ENCODE peak calls at places on chromosomes 13 and 19, in nine cellular contexts. K is neuronal stem cell, I is gastrocnemius medialis, A is esophagus squamous epithelium, H is A673, Z is AG10803, O is heart right ventricle, P is tibial artery, D is vagina. U is an unnamed sample.

GRCh38 chr13:98325724-98326123 is 148.7 kb upstream of the RNF113B start:
- DNase-seq in K (no peak), I (no peak), A (no peak), H (no peak), Z (no peak), O (no peak), P (no peak), D (no peak), U (no peak)

GRCh38 chr13:88071371-88071770 is 400.2 kb downstream of the SLITRK5 start:
- DNase-seq in K (no peak), I (no peak), A (no peak), H (peak), Z (no peak), O (no peak), P (no peak), D (no peak), U (no peak)

GRCh38 chr13:32917504-32917903 is 98.7 kb upstream of the KL start:
- DNase-seq in K (no peak), I (no peak), A (no peak), H (peak), Z (no peak), O (no peak), P (no peak), D (no peak), U (no peak)

GRCh38 chr19:1773173-1773572 is 19.9 kb downstream of the ONECUT3 start:
- DNase-seq in K (no peak), I (no peak), A (no peak), H (no peak), Z (peak), O (no peak), P (no peak), D (no peak), U (no peak)

GRCh38 chr19:47032171-47032811 is 12.7 kb downstream of the NPAS1 start:
- DNase-seq in K (no peak), I (no peak), A (no peak), H (no peak), Z (no peak), O (peak), P (no peak), D (no peak), U (no peak)

GRCh38 chr13:33524086-33524485 is 238.5 kb upstream of the STARD13 start:
- DNase-seq in K (no peak), I (no peak), A (no peak), H (no peak), Z (peak), O (no peak), P (no peak), D (no peak), U (no peak)

GRCh38 chr19:19134687-19135158 is 3.6 kb downstream of the TMEM161A start:
- DNase-seq in K (no peak), I (no peak), A (no peak), H (no peak), Z (no peak), O (no peak), P (no peak), D (no peak), U (no peak)

GRCh38 chr19:51338563-51339312 is 3.2 kb downstream of the VSIG10L start:
- DNase-seq in K (peak), I (peak), A (peak), H (peak), Z (peak), O (peak), P (peak), D (no peak), U (peak)

GRCh38 chr19:49148784-49149651 is 6.2 kb downstream of the HRC start:
- DNase-seq in K (peak), I (peak), A (no peak), H (peak), Z (peak), O (peak), P (peak), D (no peak), U (peak)

GRCh38 chr19:38233740-38234251 is 9.8 kb upstream of the DPF1 start:
- DNase-seq in K (peak), I (peak), A (no peak), H (peak), Z (peak), O (peak), P (peak), D (no peak), U (peak)

GRCh38 chr13:112709825-112710783 is 20.3 kb downstream of the ATP11A start:
- DNase-seq in K (no peak), I (no peak), A (no peak), H (no peak), Z (no peak), O (no peak), P (peak), D (no peak), U (no peak)

GRCh38 chr19:41457241-41457640 is 14.3 kb downstream of the ERICH4 start:
- DNase-seq in K (no peak), I (no peak), A (no peak), H (no peak), Z (no peak), O (no peak), P (no peak), D (no peak), U (no peak)

GRCh38 chr13:26424181-26424580 is 133.3 kb upstream of the WASF3 start:
- DNase-seq in K (no peak), I (no peak), A (no peak), H (no peak), Z (no peak), O (peak), P (no peak), D (no peak), U (no peak)

GRCh38 chr13:51760592-51760991 is 43.4 kb downstream of the DHRS12 start:
- DNase-seq in K (no peak), I (no peak), A (no peak), H (no peak), Z (no peak), O (no peak), P (no peak), D (no peak), U (no peak)

GRCh38 chr19:47158879-47159509 is 28.4 kb downstream of the SAE1 start:
- DNase-seq in K (no peak), I (no peak), A (no peak), H (no peak), Z (peak), O (no peak), P (no peak), D (no peak), U (no peak)

GRCh38 chr19:53467503-53468262 is at the start of gene ZNF813:
- DNase-seq in K (peak), I (peak), A (peak), H (peak), Z (peak), O (peak), P (peak), D (no peak), U (peak)

GRCh38 chr13:23741879-23742510 is 147.2 kb downstream of the MIPEP start:
- DNase-seq in K (peak), I (no peak), A (no peak), H (peak), Z (no peak), O (no peak), P (no peak), D (no peak), U (no peak)

GRCh38 chr19:3336680-3337523 is 29.5 kb upstream of the NFIC start:
- DNase-seq in K (no peak), I (peak), A (no peak), H (no peak), Z (peak), O (peak), P (peak), D (no peak), U (peak)

GRCh38 chr19:2782357-2782935 is 627 bp downstream of the SGTA start:
- DNase-seq in K (peak), I (no peak), A (no peak), H (no peak), Z (no peak), O (no peak), P (no peak), D (no peak), U (no peak)

GRCh38 chr19:38417544-38418506 is 8.2 kb downstream of the RASGRP4 start:
- DNase-seq in K (peak), I (no peak), A (no peak), H (peak), Z (no peak), O (peak), P (no peak), D (no peak), U (peak)

GRCh38 chr19:11322269-11323024 is 17.0 kb downstream of the RAB3D start:
- DNase-seq in K (no peak), I (no peak), A (no peak), H (no peak), Z (no peak), O (no peak), P (no peak), D (no peak), U (no peak)

GRCh38 chr13:32585625-32586021 is 629 bp upstream of the PDS5B start:
- DNase-seq in K (peak), I (no peak), A (no peak), H (no peak), Z (peak), O (no peak), P (no peak), D (no peak), U (no peak)

GRCh38 chr13:26551255-26551654 is 6.2 kb upstream of the WASF3 start:
- DNase-seq in K (no peak), I (no peak), A (no peak), H (no peak), Z (no peak), O (no peak), P (no peak), D (no peak), U (no peak)

GRCh38 chr13:114258589-114258988 is 22.8 kb upstream of the UPF3A start:
- DNase-seq in K (no peak), I (no peak), A (no peak), H (no peak), Z (no peak), O (no peak), P (no peak), D (no peak), U (no peak)

GRCh38 chr19:54178581-54179261 is 5.8 kb upstream of the TMC4 start:
- DNase-seq in K (no peak), I (no peak), A (no peak), H (no peak), Z (no peak), O (no peak), P (no peak), D (no peak), U (no peak)

GRCh38 chr19:38726761-38727301 is 17.4 kb downstream of the CAPN12 start:
- DNase-seq in K (no peak), I (no peak), A (no peak), H (no peak), Z (no peak), O (peak), P (no peak), D (no peak), U (no peak)

GRCh38 chr19:18393836-18394235 is 3.6 kb downstream of the LRRC25 start:
- DNase-seq in K (no peak), I (no peak), A (no peak), H (no peak), Z (no peak), O (no peak), P (no peak), D (no peak), U (no peak)

DNA sequence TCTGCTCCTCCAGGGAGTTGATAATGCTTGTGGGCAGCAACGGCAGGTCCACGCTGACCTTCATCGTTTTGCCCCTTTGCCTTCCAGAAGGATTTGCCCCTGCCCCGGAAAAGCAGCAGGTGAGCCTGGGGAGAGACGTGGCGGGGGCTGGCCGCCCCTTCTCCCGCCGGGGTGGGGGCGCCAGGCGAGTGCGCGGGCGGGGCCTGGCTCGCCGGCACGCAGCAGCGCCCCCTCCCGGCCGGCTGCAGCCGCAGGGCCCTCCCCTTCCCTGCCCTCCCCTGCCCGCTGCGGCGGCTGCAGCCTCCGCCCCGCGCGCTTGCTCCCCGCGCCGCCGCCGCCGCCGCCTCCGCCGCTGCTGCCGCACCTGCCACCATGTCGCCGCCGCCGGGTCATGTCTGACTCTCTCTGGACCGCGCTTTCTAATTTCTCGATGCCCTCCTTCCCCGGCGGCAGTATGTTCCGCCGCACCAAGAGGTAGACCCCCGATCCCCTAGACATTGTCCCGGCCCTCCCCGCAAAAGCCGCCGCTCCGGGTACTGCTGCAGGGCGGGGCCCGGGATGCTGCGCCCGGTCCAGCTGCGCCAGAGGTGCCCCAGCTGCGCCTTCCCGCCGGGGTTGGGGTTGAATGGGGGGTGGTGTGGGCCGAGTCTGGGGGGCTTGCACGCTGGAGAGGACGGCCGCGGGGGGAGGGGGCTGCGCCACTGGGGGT is at the start of gene MAST1:
- DNase-seq in K (no peak), I (no peak), A (no peak), H (peak), Z (no peak), O (peak), P (no peak), D (no peak), U (no peak)
- H3K4me3 ChIP-seq in K (peak), I (peak), A (peak), H (peak), Z (peak), O (no peak), P (peak), D (peak), U (no peak)

GRCh38 chr19:10270616-10271394 is at the start of gene ICAM1:
- DNase-seq in K (no peak), I (peak), A (no peak), H (no peak), Z (peak), O (peak), P (peak), D (no peak), U (peak)

GRCh38 chr19:10269333-10270179 is 1.4 kb upstream of the ICAM1 start:
- DNase-seq in K (peak), I (peak), A (peak), H (peak), Z (peak), O (peak), P (peak), D (no peak), U (peak)

GRCh38 chr19:10268077-10268476 is 2.8 kb upstream of the ICAM1 start:
- DNase-seq in K (no peak), I (no peak), A (no peak), H (no peak), Z (no peak), O (no peak), P (no peak), D (no peak), U (no peak)

GRCh38 chr19:10271543-10272086 is 695 bp downstream of the ICAM1 start:
- DNase-seq in K (no peak), I (no peak), A (no peak), H (no peak), Z (no peak), O (no peak), P (no peak), D (no peak), U (no peak)

DNA sequence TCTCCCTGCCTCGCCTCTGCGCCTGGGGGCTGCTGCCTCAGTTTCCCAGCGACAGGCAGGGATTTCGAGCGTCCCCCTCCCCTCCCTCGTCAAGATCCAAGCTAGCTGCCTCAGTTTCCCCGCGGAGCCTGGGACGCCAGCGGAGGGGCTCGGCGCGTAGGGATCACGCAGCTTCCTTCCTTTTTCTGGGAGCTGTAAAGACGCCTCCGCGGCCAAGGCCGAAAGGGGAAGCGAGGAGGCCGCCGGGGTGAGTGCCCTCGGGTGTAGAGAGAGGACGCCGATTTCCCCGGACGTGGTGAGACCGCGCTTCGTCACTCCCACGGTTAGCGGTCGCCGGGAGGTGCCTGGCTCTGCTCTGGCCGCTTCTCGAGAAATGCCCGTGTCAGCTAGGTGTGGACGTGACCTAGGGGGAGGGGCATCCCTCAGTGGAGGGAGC is 722 bp upstream of the ICAM1 start:
- DNase-seq in K (no peak), I (no peak), A (no peak), H (no peak), Z (no peak), O (peak), P (peak), D (no peak), U (peak)
- H3K4me3 ChIP-seq in K (peak), I (peak), A (peak), H (peak), Z (peak), O (peak), P (peak), D (peak), U (peak)

GRCh38 chr13:30920162-30920561 is 12.3 kb upstream of the TEX26 start:
- DNase-seq in K (no peak), I (no peak), A (no peak), H (no peak), Z (no peak), O (no peak), P (no peak), D (no peak), U (no peak)

GRCh38 chr13:30915691-30916541 is 9.8 kb downstream of the MEDAG start:
- DNase-seq in K (no peak), I (no peak), A (no peak), H (no peak), Z (no peak), O (no peak), P (no peak), D (no peak), U (no peak)

GRCh38 chr13:30918662-30919405 is 12.8 kb downstream of the MEDAG start:
- DNase-seq in K (no peak), I (no peak), A (no peak), H (no peak), Z (peak), O (no peak), P (no peak), D (no peak), U (no peak)

GRCh38 chr13:30916991-30917390 is 10.9 kb downstream of the MEDAG start:
- DNase-seq in K (no peak), I (no peak), A (no peak), H (no peak), Z (no peak), O (no peak), P (no peak), D (no peak), U (no peak)
- H3K4me3 ChIP-seq in K (no peak), I (no peak), A (no peak), H (no peak), Z (no peak), O (no peak), P (no peak), D (no peak), U (no peak)

GRCh38 chr19:17107546-17108452 is 32.2 kb downstream of the MYO9B start:
- DNase-seq in K (no peak), I (peak), A (no peak), H (peak), Z (peak), O (peak), P (peak), D (no peak), U (peak)
- H3K4me3 ChIP-seq in K (no peak), I (no peak), A (no peak), H (no peak), Z (peak), O (peak), P (peak), D (no peak), U (peak)

DNA sequence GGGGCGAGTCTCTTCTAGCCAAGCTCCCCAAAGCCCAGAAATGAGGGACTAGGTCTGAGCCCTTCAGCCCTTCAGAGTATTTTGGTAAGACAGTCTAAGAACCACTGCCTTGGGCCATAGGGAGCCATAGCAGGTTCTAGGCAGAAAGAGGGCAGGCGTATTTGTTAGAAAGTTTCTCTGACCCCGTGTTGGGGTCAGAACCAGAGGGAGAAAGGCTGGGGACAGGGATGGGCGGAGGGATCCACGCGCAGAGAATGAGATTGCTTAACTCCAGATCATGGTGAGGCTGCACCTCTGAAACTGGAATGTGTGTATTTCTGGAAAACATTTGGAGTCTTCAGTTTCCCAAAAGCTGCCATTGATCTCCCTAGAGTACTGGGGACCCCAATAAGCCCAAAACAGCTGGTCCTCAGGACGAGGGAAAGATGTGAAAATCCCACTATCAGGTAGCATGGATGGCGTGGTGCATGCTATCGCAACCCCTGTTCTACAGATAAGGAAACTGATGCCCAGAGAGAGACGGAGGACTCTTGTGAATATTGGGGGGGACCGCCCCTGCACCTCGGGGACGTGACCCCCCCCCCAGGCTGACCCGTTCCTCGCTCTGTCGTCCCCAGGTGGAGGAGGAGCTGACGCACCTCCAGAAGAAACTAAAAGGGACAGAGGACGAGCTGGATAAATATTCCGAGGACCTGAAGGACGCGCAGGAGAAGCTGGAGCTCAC is 703 bp upstream of the TPM4 start:
- DNase-seq in K (no peak), I (no peak), A (no peak), H (no peak), Z (no peak), O (no peak), P (peak), D (no peak), U (no peak)
- H3K4me3 ChIP-seq in K (peak), I (peak), A (peak), H (peak), Z (peak), O (peak), P (peak), D (peak), U (peak)

GRCh38 chr13:70162141-70162540 is 53.9 kb upstream of the KLHL1 start:
- DNase-seq in K (no peak), I (no peak), A (no peak), H (no peak), Z (no peak), O (no peak), P (no peak), D (no peak), U (no peak)
- H3K4me3 ChIP-seq in K (no peak), I (no peak), A (no peak), H (no peak), Z (no peak), O (no peak), P (no peak), D (no peak), U (no peak)

GRCh38 chr13:36344173-36344572 is 2.0 kb downstream of the SPART start:
- DNase-seq in K (no peak), I (no peak), A (no peak), H (peak), Z (peak), O (no peak), P (no peak), D (no peak), U (no peak)
- H3K4me3 ChIP-seq in K (no peak), I (peak), A (no peak), H (peak), Z (peak), O (peak), P (peak), D (peak), U (peak)

U was measured in tibial nerve.